ENCODE peak calls at places on chromosomes 3 and 15, in seven cellular contexts. U, O, Y, M, S, E and I are unnamed samples.

GRCh38 chr3:108136888-108137814 is 46.3 kb upstream of the CD47 start:
- DNase-seq in U (no peak), O (no peak), Y (no peak), M (peak), S (no peak), E (no peak), I (no peak)

GRCh38 chr15:64144565-64145281 is 6.8 kb upstream of the SNX22 start:
- DNase-seq in U (no peak), O (no peak), Y (no peak), M (no peak), S (no peak), E (no peak), I (no peak)

GRCh38 chr15:48442011-48442410 is 110.8 kb downstream of the DUT start:
- DNase-seq in U (no peak), O (no peak), Y (no peak), M (no peak), S (no peak), E (no peak), I (no peak)

GRCh38 chr3:168574455-168575158 is 478.9 kb upstream of the GOLIM4 start:
- DNase-seq in U (no peak), O (peak), Y (no peak), M (no peak), S (no peak), E (no peak), I (no peak)

GRCh38 chr15:77533986-77534385 is 98.7 kb downstream of the LINGO1 start:
- DNase-seq in U (no peak), O (no peak), Y (no peak), M (peak), S (no peak), E (peak), I (no peak)

GRCh38 chr3:127667119-127667681 is 5.6 kb upstream of the ABTB1 start:
- DNase-seq in U (no peak), O (no peak), Y (no peak), M (no peak), S (no peak), E (no peak), I (no peak)

GRCh38 chr15:36426696-36427095 is 152.7 kb upstream of the CDIN1 start:
- DNase-seq in U (no peak), O (no peak), Y (no peak), M (no peak), S (no peak), E (no peak), I (no peak)

GRCh38 chr15:60660290-60661051 is 181.5 kb upstream of the ICE2 start:
- DNase-seq in U (no peak), O (no peak), Y (no peak), M (no peak), S (no peak), E (no peak), I (no peak)

GRCh38 chr15:37907136-37907535 is 27.3 kb upstream of the TMCO5A start:
- DNase-seq in U (no peak), O (no peak), Y (no peak), M (no peak), S (no peak), E (no peak), I (no peak)

GRCh38 chr15:68542771-68543544 is 35.8 kb upstream of the CORO2B start:
- DNase-seq in U (no peak), O (peak), Y (no peak), M (no peak), S (no peak), E (no peak), I (no peak)

GRCh38 chr15:99507732-99508571 is 57.8 kb upstream of the MEF2A start:
- DNase-seq in U (no peak), O (no peak), Y (no peak), M (no peak), S (no peak), E (peak), I (no peak)

GRCh38 chr3:72041531-72041930 is 256.6 kb upstream of the PROK2 start:
- DNase-seq in U (no peak), O (no peak), Y (peak), M (no peak), S (no peak), E (no peak), I (no peak)

GRCh38 chr3:119191800-119192199 is 18.4 kb downstream of the UPK1B start:
- DNase-seq in U (no peak), O (no peak), Y (no peak), M (no peak), S (no peak), E (no peak), I (no peak)

GRCh38 chr3:110995461-110996226 is 76.0 kb upstream of the NECTIN3 start:
- DNase-seq in U (no peak), O (peak), Y (no peak), M (no peak), S (no peak), E (no peak), I (no peak)

GRCh38 chr3:96370637-96371036 is 443.8 kb upstream of the EPHA6 start:
- DNase-seq in U (no peak), O (no peak), Y (no peak), M (no peak), S (no peak), E (no peak), I (no peak)

GRCh38 chr15:76328106-76328696 is 8.4 kb upstream of the ISL2 start:
- DNase-seq in U (no peak), O (no peak), Y (no peak), M (no peak), S (no peak), E (no peak), I (no peak)

GRCh38 chr3:175105066-175105465 is 245.9 kb downstream of the NAALADL2 start:
- DNase-seq in U (no peak), O (no peak), Y (no peak), M (no peak), S (no peak), E (no peak), I (no peak)

GRCh38 chr3:49793486-49794085 is 6.1 kb downstream of the CDHR4 start:
- DNase-seq in U (no peak), O (no peak), Y (no peak), M (no peak), S (no peak), E (peak), I (no peak)

GRCh38 chr3:134423153-134423552 is 48.9 kb upstream of the AMOTL2 start:
- DNase-seq in U (no peak), O (no peak), Y (no peak), M (peak), S (no peak), E (no peak), I (no peak)

GRCh38 chr3:9846231-9846630 is 2.4 kb upstream of the RPUSD3 start:
- DNase-seq in U (no peak), O (no peak), Y (no peak), M (no peak), S (no peak), E (no peak), I (no peak)

GRCh38 chr15:64690578-64691296 is 84.7 kb downstream of the RBPMS2 start:
- DNase-seq in U (no peak), O (no peak), Y (no peak), M (no peak), S (no peak), E (peak), I (no peak)

GRCh38 chr3:171377859-171378258 is 82.3 kb downstream of the TNIK start:
- DNase-seq in U (no peak), O (no peak), Y (no peak), M (no peak), S (no peak), E (no peak), I (no peak)

GRCh38 chr3:100335137-100335833 is 728 bp downstream of the NIT2 start:
- DNase-seq in U (peak), O (peak), Y (peak), M (peak), S (no peak), E (peak), I (no peak)

GRCh38 chr3:172856766-172857742 is 106.5 kb downstream of the ECT2 start:
- DNase-seq in U (peak), O (peak), Y (peak), M (no peak), S (no peak), E (no peak), I (no peak)

DNA sequence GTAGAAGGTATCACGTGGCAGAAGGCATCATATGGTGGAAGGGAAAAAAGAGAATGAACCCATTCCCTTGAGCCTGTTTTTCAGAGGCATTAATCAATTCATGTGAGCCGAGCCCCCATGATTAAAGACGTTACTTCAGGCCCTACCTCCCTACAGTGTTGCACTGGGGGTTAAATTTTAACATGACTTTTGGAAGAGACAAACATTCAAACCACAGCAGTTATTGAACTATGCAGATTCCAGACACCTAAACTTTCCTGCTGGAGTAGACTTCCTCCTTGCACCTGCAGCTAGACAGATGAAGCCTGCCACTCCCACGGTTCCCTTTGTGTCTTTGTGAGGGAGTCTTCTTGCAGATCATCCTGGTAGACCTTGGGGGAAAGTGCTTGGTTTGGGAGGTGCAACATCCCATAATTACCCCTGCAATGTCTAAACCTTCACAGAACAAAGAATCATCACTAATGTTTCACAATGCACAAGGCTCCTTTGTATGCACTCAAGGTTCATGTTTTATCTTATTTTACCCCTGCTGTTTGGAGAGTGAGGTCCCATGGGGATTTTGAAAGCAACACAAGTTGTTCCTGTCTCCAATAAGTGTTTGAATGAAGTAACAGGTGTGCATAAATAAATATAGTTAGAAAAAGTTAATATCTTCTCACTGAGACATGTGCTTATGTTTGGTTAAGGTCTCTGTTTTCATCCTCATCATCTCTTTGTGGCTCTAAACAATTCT is 64.9 kb upstream of the XCR1 start:
- DNase-seq in U (no peak), O (no peak), Y (no peak), M (no peak), S (no peak), E (no peak), I (peak)
- H3K4me3 ChIP-seq in U (no peak), O (no peak), Y (no peak), M (no peak), S (no peak), E (no peak), I (no peak)

GRCh38 chr3:189202583-189202982 is 30.8 kb downstream of the TPRG1 start:
- DNase-seq in U (no peak), O (no peak), Y (no peak), M (peak), S (no peak), E (no peak), I (no peak)
- TF ChIP-seq POLR2AphosphoS5 in U (no peak), O (no peak), Y (no peak), M (no peak), S (no peak), E (no peak), I (no peak)

DNA sequence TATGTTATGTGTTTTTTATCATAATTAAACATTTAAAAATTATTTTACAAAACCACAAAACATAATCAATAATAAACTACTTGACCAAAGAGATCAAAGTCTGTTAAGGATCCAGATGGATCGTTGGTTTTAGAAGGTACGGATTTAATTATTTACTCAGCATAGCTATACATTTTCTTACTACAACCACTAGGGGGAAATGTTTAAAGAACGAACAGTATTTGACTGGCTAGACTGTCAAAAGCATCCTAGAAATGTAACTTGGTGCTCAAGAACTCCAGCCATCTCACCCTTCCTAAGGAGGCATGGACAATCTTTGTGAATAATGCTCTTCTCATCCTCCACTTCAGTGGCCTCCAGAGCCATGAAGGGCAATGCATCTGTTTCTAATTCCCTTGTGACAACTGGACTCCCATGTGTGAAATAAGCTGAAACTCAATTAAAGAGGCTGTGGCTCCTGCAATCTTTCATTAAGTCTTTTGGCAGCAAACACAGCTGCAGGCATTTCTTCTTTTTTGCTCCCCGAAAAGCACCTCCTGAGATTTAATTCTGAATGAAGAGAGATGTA is 94.7 kb upstream of the TUSC7 start:
- DNase-seq in U (no peak), O (peak), Y (no peak), M (peak), S (no peak), E (no peak), I (no peak)
- TF ChIP-seq CTCF in U (no peak), O (peak), Y (no peak), M (peak), S (no peak), E (no peak), I (no peak)

DNA sequence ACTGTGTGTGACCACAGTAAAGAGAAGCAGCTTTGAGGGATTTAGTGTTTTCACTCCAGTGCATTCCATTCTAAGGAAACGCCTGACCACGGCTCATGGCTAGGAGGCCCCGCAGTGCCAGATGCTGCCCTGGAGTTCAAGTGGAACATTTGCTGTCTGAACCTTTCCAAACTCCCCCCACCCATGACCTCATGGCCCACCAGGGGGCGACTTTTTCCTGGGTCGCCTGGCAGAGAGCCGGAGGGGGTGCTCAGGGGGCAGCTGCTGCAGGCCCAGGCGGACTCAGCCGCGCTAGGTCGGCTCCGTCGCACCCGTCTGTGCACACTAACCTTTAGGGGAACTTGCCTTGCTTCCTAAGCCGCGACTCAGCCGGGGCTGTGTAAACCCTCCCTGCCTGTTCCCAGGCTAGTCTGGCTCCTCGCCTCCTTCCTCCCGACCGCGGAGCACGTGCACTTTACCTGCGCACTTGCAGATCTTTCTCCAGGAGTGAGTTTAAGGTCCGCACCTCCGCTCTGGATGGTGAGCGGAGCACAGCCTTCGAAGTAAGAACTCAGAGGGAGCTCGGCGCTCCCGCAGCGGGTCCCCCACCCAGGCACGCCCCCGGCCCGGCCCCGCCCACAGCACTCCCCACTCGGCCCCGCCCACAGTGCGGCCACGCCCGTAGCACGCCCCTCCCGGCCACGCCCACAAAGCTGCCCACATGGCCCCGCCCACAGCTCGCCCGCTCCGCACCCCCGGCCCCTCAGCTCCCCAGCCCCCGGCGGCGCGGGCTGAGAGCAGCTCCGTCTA is at the start of gene OCA2:
- DNase-seq in U (peak), O (peak), Y (peak), M (peak), S (peak), E (peak), I (no peak)
- H3K4me3 ChIP-seq in U (peak), O (peak), Y (peak), M (peak), S (peak), E (no peak), I (peak)

GRCh38 chr15:70406624-70407390 is 309.1 kb upstream of the TLE3 start:
- DNase-seq in U (no peak), O (no peak), Y (no peak), M (peak), S (no peak), E (no peak), I (no peak)
- TF ChIP-seq POLR2AphosphoS5 in U (no peak), O (no peak), Y (no peak), M (no peak), S (no peak), E (no peak), I (no peak)